ENCODE peak calls at places on chromosome 2, in four cellular contexts. O is H1, N is GM12878, V is HepG2. M is an unnamed sample.

GRCh38 chr2:105865222-105865913 is 120.7 kb downstream of the NCK2 start:
- DNase-seq in O (no peak), N (no peak), V (no peak), M (no peak)

GRCh38 chr2:205865794-205866490 is 183.6 kb downstream of the NRP2 start:
- DNase-seq in O (no peak), N (no peak), V (no peak), M (peak)

GRCh38 chr2:48131503-48132293 is 225.4 kb upstream of the FBXO11 start:
- DNase-seq in O (no peak), N (no peak), V (no peak), M (peak)

GRCh38 chr2:204089542-204089941 is 153.0 kb downstream of the ICOS start:
- DNase-seq in O (no peak), N (no peak), V (no peak), M (no peak)

GRCh38 chr2:9704600-9704999 is 73.8 kb upstream of the YWHAQ start:
- DNase-seq in O (no peak), N (no peak), V (no peak), M (no peak)

GRCh38 chr2:96325884-96326255 is 753 bp downstream of the ITPRIPL1 start:
- DNase-seq in O (no peak), N (no peak), V (no peak), M (peak)

GRCh38 chr2:46299365-46300263 is 2.4 kb downstream of the EPAS1 start:
- DNase-seq in O (peak), N (no peak), V (peak), M (peak)

GRCh38 chr2:172239944-172240590 is 137.4 kb upstream of the DLX2 start:
- DNase-seq in O (no peak), N (no peak), V (no peak), M (no peak)

GRCh38 chr2:125169764-125170146 is 1144.7 kb downstream of the CNTNAP5 start:
- DNase-seq in O (no peak), N (no peak), V (no peak), M (no peak)

GRCh38 chr2:86249176-86249842 is 50.1 kb downstream of the MRPL35 start:
- DNase-seq in O (no peak), N (no peak), V (no peak), M (peak)

GRCh38 chr2:195382186-195382585 is 274.8 kb upstream of the SLC39A10 start:
- DNase-seq in O (no peak), N (no peak), V (no peak), M (no peak)

GRCh38 chr2:237723613-237724012 is 75.0 kb upstream of the RBM44 start:
- DNase-seq in O (no peak), N (no peak), V (peak), M (peak)

GRCh38 chr2:60544980-60545560 is 8.4 kb downstream of the BCL11A start:
- DNase-seq in O (no peak), N (no peak), V (no peak), M (no peak)

GRCh38 chr2:117137371-117137770 is 677.1 kb upstream of the DDX18 start:
- DNase-seq in O (no peak), N (no peak), V (no peak), M (no peak)

GRCh38 chr2:85076618-85077274 is 56.4 kb upstream of the TCF7L1 start:
- DNase-seq in O (no peak), N (no peak), V (no peak), M (no peak)

GRCh38 chr2:240791211-240791800 is 28.7 kb downstream of the KIF1A start:
- DNase-seq in O (no peak), N (no peak), V (no peak), M (no peak)

GRCh38 chr2:227079726-227080125 is 84.3 kb downstream of the COL4A4 start:
- DNase-seq in O (no peak), N (no peak), V (no peak), M (no peak)

GRCh38 chr2:218852911-218853667 is 6.5 kb upstream of the WNT6 start:
- DNase-seq in O (peak), N (no peak), V (peak), M (peak)

GRCh38 chr2:16314001-16314400 is 351.6 kb downstream of the CYRIA start:
- DNase-seq in O (no peak), N (no peak), V (no peak), M (no peak)

GRCh38 chr2:62858231-62858832 is 152.8 kb downstream of the EHBP1 start:
- DNase-seq in O (no peak), N (no peak), V (no peak), M (no peak)

GRCh38 chr2:231680992-231681852 is 27.1 kb upstream of the PTMA start:
- DNase-seq in O (peak), N (no peak), V (peak), M (peak)

GRCh38 chr2:66578067-66578852 is 143.3 kb downstream of the MEIS1 start:
- DNase-seq in O (peak), N (no peak), V (no peak), M (no peak)

GRCh38 chr2:66577331-66578041 is 142.6 kb downstream of the MEIS1 start:
- DNase-seq in O (peak), N (no peak), V (no peak), M (no peak)

GRCh38 chr2:66575625-66576371 is 140.9 kb downstream of the MEIS1 start:
- DNase-seq in O (no peak), N (no peak), V (no peak), M (peak)

GRCh38 chr2:66574701-66575624 is 140.0 kb downstream of the MEIS1 start:
- DNase-seq in O (peak), N (no peak), V (peak), M (peak)

GRCh38 chr2:66576381-66577330 is 141.7 kb downstream of the MEIS1 start:
- DNase-seq in O (peak), N (no peak), V (peak), M (no peak)
- TF ChIP-seq MAX in O (no peak), N (no peak), V (no peak), M (no peak)

GRCh38 chr2:190023860-190024259 is 38.7 kb downstream of the MSTN start:
- DNase-seq in O (no peak), N (no peak), V (peak), M (peak)
- TF ChIP-seq TCF12 in O (no peak), N (no peak), V (no peak), M (no peak)

GRCh38 chr2:207767461-207768167 is 2.1 kb downstream of the FZD5 start:
- DNase-seq in O (no peak), N (no peak), V (peak), M (peak)
- TF ChIP-seq MAX in O (peak), N (no peak), V (peak), M (no peak)

DNA sequence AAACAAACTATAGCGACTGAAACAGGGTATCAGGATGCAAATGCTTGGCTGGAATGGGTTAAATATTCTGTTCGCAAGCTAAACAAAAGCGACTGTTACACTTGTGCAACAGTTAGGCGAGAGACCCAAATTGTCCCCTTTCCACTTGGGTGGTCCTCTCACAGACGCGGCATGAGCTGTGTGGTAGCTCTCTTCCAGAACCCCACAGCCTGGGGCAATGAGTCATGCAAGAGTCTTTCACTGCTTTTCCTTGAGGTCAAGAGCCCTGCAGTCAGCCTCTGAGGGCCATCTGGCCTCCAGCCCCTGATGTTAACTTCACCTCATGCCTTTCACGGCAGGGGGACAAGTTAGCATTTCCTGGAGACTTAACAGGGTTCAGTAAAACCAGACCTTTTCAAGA is 25.7 kb downstream of the SULT1C4 start:
- DNase-seq in O (peak), N (no peak), V (no peak), M (no peak)
- TF ChIP-seq TCF12 in O (peak), N (no peak), V (no peak), M (peak)

M was measured in SK-N-SH.